ENCODE peak calls at places on chromosomes 6 and 20, in four cellular contexts. Y, D, F and P are unnamed samples.

GRCh38 chr6:149961728-149962425 is 1.9 kb upstream of the ULBP1 start:
- DNase-seq in Y (no peak), D (peak; percentile 52), F (no peak), P (no peak)

GRCh38 chr6:139498715-139499114 is 124.3 kb upstream of the CITED2 start:
- DNase-seq in Y (no peak), D (no peak), F (no peak), P (no peak)

GRCh38 chr6:167474171-167474570 is 149.3 kb downstream of the TTLL2 start:
- DNase-seq in Y (no peak), D (no peak), F (no peak), P (no peak)

GRCh38 chr6:150403458-150404245 is 34.8 kb downstream of the IYD start:
- DNase-seq in Y (peak; percentile 97), D (no peak), F (no peak), P (no peak)

GRCh38 chr6:116309657-116310056 is 29.9 kb upstream of the TSPYL1 start:
- DNase-seq in Y (no peak), D (no peak), F (no peak), P (no peak)

GRCh38 chr6:161393839-161394364 is 120.0 kb upstream of the AGPAT4 start:
- DNase-seq in Y (peak; percentile 96), D (peak; percentile 88), F (no peak), P (no peak)

GRCh38 chr6:150079604-150080003 is 10.7 kb upstream of the ULBP3 start:
- DNase-seq in Y (peak; percentile 35), D (no peak), F (no peak), P (no peak)

GRCh38 chr6:124927806-124928205 is 34.4 kb upstream of the RNF217 start:
- DNase-seq in Y (peak; percentile 11), D (no peak), F (no peak), P (no peak)

GRCh38 chr20:53974785-53975555 is 95.4 kb downstream of the BCAS1 start:
- DNase-seq in Y (no peak), D (no peak), F (no peak), P (no peak)

DNA sequence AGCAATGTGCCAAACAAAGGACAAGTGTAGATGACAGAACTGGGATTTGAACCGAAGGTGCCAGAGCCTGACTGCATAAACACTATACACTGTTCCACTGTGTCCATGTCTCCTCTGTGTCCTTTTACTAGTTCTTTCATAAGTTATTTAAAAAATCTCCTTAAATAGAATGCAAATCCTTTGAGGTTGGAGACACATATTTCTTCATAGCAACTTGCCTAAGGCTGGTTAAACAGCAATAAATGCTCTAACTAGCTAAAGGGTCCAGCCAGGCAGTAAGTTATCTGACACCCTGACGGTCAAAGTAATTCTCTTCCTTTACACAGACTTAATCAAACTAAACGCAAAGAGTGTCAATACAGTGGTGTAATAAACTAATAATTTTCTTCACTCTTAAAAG is 76.2 kb upstream of the TRAF3IP2 start:
- DNase-seq in Y (no peak), D (no peak), F (no peak), P (no peak)
- TF ChIP-seq CTCF in Y (no peak), D (no peak), F (no peak), P (no peak)

DNA sequence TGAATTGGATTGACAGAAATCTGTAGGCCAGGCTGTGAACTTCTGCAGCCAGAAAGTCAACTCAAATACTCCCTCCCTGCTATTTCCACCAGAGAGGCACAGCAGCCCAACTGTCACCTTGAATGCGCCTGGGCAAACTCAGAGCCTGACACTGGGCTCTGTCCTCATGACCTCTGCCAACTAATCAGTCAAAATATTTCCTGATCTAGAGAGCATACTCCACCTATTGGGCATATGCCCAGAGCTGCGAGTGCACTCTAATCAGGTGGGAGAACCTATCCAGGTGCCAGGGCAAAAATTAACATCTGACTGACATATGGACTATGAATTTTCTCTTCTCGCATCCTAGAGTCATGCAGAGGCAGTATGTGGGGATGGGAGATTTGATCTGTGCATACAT is 406.3 kb upstream of the RUNX2 start:
- DNase-seq in Y (no peak), D (no peak), F (no peak), P (no peak)
- TF ChIP-seq CTCF in Y (no peak), D (no peak), F (no peak), P (no peak)

DNA sequence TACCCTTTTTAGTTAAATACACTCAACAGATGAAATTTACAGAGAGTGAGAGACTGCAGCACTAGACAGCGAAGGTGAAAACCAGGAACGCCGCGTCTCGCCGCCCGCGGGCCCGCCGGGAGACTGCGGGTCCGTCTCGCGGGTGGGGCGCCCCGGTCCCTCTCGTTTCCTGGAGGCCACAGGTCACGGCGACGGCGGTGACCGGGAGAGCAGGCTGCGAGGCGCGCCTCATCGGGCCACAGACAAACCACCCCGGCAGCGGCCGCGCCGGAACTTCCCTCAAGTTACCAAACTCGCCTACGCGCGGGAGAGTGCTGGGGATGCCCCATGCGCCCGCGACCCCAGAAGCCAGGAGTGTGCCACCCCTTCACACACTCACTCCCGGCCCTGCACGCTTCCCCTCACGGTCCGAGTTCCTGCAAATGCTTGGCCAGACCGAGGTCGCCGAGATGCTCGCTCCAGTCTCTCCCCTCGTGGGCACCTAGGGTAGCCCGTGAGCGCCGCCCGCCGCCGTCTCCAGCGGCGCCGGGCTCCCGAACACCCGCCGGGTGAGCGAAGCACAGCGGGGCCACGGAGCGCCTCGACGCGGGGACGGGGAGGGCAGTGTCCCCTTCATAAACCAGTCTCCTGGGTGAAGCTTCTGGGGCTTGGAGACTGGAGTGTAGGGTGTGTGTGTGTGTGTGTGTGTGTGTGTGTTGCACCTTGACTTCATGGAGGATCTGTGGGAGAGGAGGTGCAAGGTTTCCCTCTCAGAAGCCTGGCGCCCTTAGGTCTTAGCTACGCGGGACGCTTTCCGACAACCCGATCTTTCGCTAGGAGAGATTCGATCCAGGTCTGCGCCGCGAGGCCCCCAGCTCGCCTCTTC is 1.4 kb downstream of the BACH2 start:
- DNase-seq in Y (peak; percentile 42), D (peak; percentile 14), F (peak; percentile 74), P (peak; percentile 67)
- TF ChIP-seq CTCF in Y (peak; percentile 5), D (no peak), F (no peak), P (no peak)

GRCh38 chr6:30641048-30641447 is 5.9 kb upstream of the C6orf136 start:
- DNase-seq in Y (no peak), D (no peak), F (no peak), P (no peak)

GRCh38 chr6:30640481-30640880 is 6.5 kb upstream of the C6orf136 start:
- DNase-seq in Y (no peak), D (no peak), F (no peak), P (no peak)

GRCh38 chr6:30635834-30636233 is 9.2 kb downstream of the ATAT1 start:
- DNase-seq in Y (no peak), D (no peak), F (no peak), P (no peak)
- TF ChIP-seq CTCF in Y (no peak), D (no peak), F (no peak), P (no peak)

DNA sequence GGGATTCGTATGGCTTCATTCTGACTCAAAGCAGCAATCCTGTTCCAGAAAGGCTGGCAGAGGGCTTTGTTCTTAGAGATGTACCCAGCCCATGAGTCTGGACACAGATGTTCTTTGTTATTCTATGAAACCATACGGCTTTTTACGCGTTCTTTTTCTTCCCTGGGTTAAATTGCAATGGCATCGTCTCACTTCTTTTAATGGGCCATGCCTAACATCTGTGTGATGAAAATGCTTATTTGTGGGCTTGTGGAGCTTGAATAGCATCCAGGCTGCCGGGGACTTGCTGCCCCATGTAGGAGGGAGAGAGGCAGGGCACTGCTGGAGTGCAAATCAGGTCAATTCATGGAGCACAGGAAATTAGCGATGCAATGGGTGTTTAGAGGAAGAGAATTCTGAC is 19.4 kb downstream of the FAM50B start:
- DNase-seq in Y (no peak), D (no peak), F (no peak), P (no peak)
- TF ChIP-seq CTCF in Y (peak; percentile 7), D (no peak), F (no peak), P (no peak)

DNA sequence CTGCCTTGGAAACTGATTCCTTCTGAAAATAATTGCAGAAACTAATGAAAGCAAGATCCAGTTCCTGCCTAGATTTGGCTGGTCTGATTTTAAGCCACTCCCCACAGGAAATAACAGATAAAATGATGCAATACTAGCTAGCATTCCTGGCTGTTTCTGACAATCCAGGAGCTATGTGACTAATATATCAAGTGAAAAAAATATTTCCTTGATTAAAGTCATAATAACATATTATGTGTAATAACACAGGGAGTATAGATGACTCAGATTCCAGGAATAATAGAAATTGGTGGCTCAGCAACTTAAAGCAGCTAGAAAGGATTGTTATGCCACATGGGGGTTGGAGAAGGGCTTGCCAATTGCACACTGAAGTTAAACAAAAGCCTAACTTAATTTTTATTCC is 182.7 kb upstream of the SALL4 start:
- DNase-seq in Y (peak; percentile 97), D (peak; percentile 23), F (no peak), P (no peak)
- TF ChIP-seq CTCF in Y (no peak), D (no peak), F (no peak), P (no peak)